ENCODE peak calls at places on chromosome 7, in four cellular contexts. One of them, this sample, is unnamed.

GRCh38 chr7:128692623-128693270 is 20.7 kb downstream of the GARIN1A start:
- DNase-seq in neural progenitor cell: no peak
- DNase-seq in PC-9: no peak
- DNase-seq in GM23338: no peak
- DNase-seq in this sample: no peak

GRCh38 chr7:123537026-123537642 is 2.7 kb upstream of the IQUB start:
- DNase-seq in neural progenitor cell: no peak
- DNase-seq in PC-9: no peak
- DNase-seq in GM23338: peak; percentile 37
- DNase-seq in this sample: no peak

GRCh38 chr7:84510501-84510900 is 315.9 kb upstream of the SEMA3A start:
- DNase-seq in neural progenitor cell: no peak
- DNase-seq in PC-9: no peak
- DNase-seq in GM23338: no peak
- DNase-seq in this sample: no peak

GRCh38 chr7:111919690-111920179 is 286.5 kb downstream of the DOCK4 start:
- DNase-seq in neural progenitor cell: no peak
- DNase-seq in PC-9: no peak
- DNase-seq in GM23338: no peak
- DNase-seq in this sample: no peak

GRCh38 chr7:7099584-7100014 is 82.7 kb upstream of the C1GALT1 start:
- DNase-seq in neural progenitor cell: peak; percentile 86
- DNase-seq in PC-9: peak; percentile 96
- DNase-seq in GM23338: peak; percentile 99
- DNase-seq in this sample: peak; percentile 88

GRCh38 chr7:33243319-33243881 is 114.0 kb downstream of the BBS9 start:
- DNase-seq in neural progenitor cell: peak; percentile 55
- DNase-seq in PC-9: no peak
- DNase-seq in GM23338: peak; percentile 74
- DNase-seq in this sample: no peak

GRCh38 chr7:136741941-136742340 is 126.5 kb upstream of the CHRM2 start:
- DNase-seq in neural progenitor cell: no peak
- DNase-seq in PC-9: peak; percentile 16
- DNase-seq in GM23338: no peak
- DNase-seq in this sample: no peak

GRCh38 chr7:46881507-46882127 is 700.3 kb downstream of the TNS3 start:
- DNase-seq in neural progenitor cell: peak; percentile 2
- DNase-seq in PC-9: peak; percentile 60
- DNase-seq in GM23338: peak; percentile 32
- DNase-seq in this sample: peak; percentile 42

GRCh38 chr7:111459757-111460280 is 102.5 kb downstream of the IMMP2L start:
- DNase-seq in neural progenitor cell: no peak
- DNase-seq in PC-9: no peak
- DNase-seq in GM23338: no peak
- DNase-seq in this sample: no peak

GRCh38 chr7:7183833-7184463 is 1.6 kb downstream of the C1GALT1 start:
- DNase-seq in neural progenitor cell: no peak
- DNase-seq in PC-9: no peak
- DNase-seq in GM23338: no peak
- DNase-seq in this sample: no peak

GRCh38 chr7:47080816-47081215 is 501.1 kb downstream of the TNS3 start:
- DNase-seq in neural progenitor cell: no peak
- DNase-seq in PC-9: no peak
- DNase-seq in GM23338: no peak
- DNase-seq in this sample: no peak

GRCh38 chr7:134943785-134944400 is 42.4 kb upstream of the AGBL3 start:
- DNase-seq in neural progenitor cell: peak; percentile 23
- DNase-seq in PC-9: no peak
- DNase-seq in GM23338: no peak
- DNase-seq in this sample: no peak

GRCh38 chr7:29888006-29888405 is 81.7 kb downstream of the WIPF3 start:
- DNase-seq in neural progenitor cell: no peak
- DNase-seq in PC-9: no peak
- DNase-seq in GM23338: peak; percentile 16
- DNase-seq in this sample: no peak

GRCh38 chr7:122528879-122529481 is 169.9 kb downstream of the RNF133 start:
- DNase-seq in neural progenitor cell: peak; percentile 73
- DNase-seq in PC-9: no peak
- DNase-seq in GM23338: peak; percentile 66
- DNase-seq in this sample: no peak

GRCh38 chr7:16847381-16847860 is 34.4 kb downstream of the AGR3 start:
- DNase-seq in neural progenitor cell: no peak
- DNase-seq in PC-9: peak; percentile 90
- DNase-seq in GM23338: no peak
- DNase-seq in this sample: no peak

GRCh38 chr7:93165447-93165846 is 17.3 kb upstream of the SAMD9L start:
- DNase-seq in neural progenitor cell: no peak
- DNase-seq in PC-9: no peak
- DNase-seq in GM23338: no peak
- DNase-seq in this sample: no peak

GRCh38 chr7:70569335-70569819 is 562.6 kb upstream of the GALNT17 start:
- DNase-seq in neural progenitor cell: no peak
- DNase-seq in PC-9: no peak
- DNase-seq in GM23338: no peak
- DNase-seq in this sample: no peak

GRCh38 chr7:112630565-112630964 is 149.8 kb downstream of the LSMEM1 start:
- DNase-seq in neural progenitor cell: no peak
- DNase-seq in PC-9: no peak
- DNase-seq in GM23338: no peak
- DNase-seq in this sample: no peak

GRCh38 chr7:17564678-17565209 is 266.3 kb downstream of the AHR start:
- DNase-seq in neural progenitor cell: no peak
- DNase-seq in PC-9: no peak
- DNase-seq in GM23338: no peak
- DNase-seq in this sample: no peak

GRCh38 chr7:35261476-35262285 is 7.8 kb upstream of the TBX20 start:
- DNase-seq in neural progenitor cell: peak; percentile 68
- DNase-seq in PC-9: no peak
- DNase-seq in GM23338: peak; percentile 82
- DNase-seq in this sample: no peak

GRCh38 chr7:94395141-94396041 is 696 bp downstream of the COL1A2 start:
- DNase-seq in neural progenitor cell: peak; percentile 79
- DNase-seq in PC-9: no peak
- DNase-seq in GM23338: peak; percentile 89
- DNase-seq in this sample: peak; percentile 61

GRCh38 chr7:41046221-41046761 is 656.6 kb downstream of the INHBA start:
- DNase-seq in neural progenitor cell: no peak
- DNase-seq in PC-9: no peak
- DNase-seq in GM23338: no peak
- DNase-seq in this sample: no peak

GRCh38 chr7:48154792-48155413 is 16.4 kb upstream of the ABCA13 start:
- DNase-seq in neural progenitor cell: peak; percentile 31
- DNase-seq in PC-9: peak; percentile 66
- DNase-seq in GM23338: peak; percentile 57
- DNase-seq in this sample: no peak

GRCh38 chr7:66429498-66430163 is 199.1 kb upstream of the KCTD7 start:
- DNase-seq in neural progenitor cell: no peak
- DNase-seq in PC-9: no peak
- DNase-seq in GM23338: no peak
- DNase-seq in this sample: no peak

GRCh38 chr7:69864283-69864682 is 266.0 kb downstream of the AUTS2 start:
- DNase-seq in neural progenitor cell: no peak
- DNase-seq in PC-9: no peak
- DNase-seq in GM23338: no peak
- DNase-seq in this sample: no peak

GRCh38 chr7:36286241-36286640 is 103.4 kb upstream of the ANLN start:
- DNase-seq in neural progenitor cell: no peak
- DNase-seq in PC-9: no peak
- DNase-seq in GM23338: no peak
- DNase-seq in this sample: no peak

GRCh38 chr7:40301486-40302065 is 166.8 kb downstream of the SUGCT start:
- DNase-seq in neural progenitor cell: no peak
- DNase-seq in PC-9: no peak
- DNase-seq in GM23338: no peak
- DNase-seq in this sample: no peak

GRCh38 chr7:152760384-152761115 is 998 bp downstream of the ACTR3B start:
- DNase-seq in neural progenitor cell: no peak
- DNase-seq in PC-9: no peak
- DNase-seq in GM23338: peak; percentile 20
- DNase-seq in this sample: no peak

GRCh38 chr7:150448789-150449147 is 1.7 kb upstream of the GIMAP8 start:
- DNase-seq in neural progenitor cell: peak; percentile 82
- DNase-seq in PC-9: peak; percentile 73
- DNase-seq in GM23338: peak; percentile 85
- DNase-seq in this sample: peak; percentile 5

GRCh38 chr7:41699532-41699931 is 3.4 kb downstream of the INHBA start:
- DNase-seq in neural progenitor cell: peak; percentile 65
- DNase-seq in PC-9: peak; percentile 30
- DNase-seq in GM23338: peak; percentile 66
- DNase-seq in this sample: no peak

GRCh38 chr7:84855758-84856157 is 331.1 kb downstream of the SEMA3D start:
- DNase-seq in neural progenitor cell: no peak
- DNase-seq in PC-9: no peak
- DNase-seq in GM23338: no peak
- DNase-seq in this sample: no peak

GRCh38 chr7:4798706-4799235 is 23.3 kb downstream of the AP5Z1 start:
- DNase-seq in neural progenitor cell: no peak
- DNase-seq in PC-9: no peak
- DNase-seq in GM23338: no peak
- DNase-seq in this sample: no peak

DNA sequence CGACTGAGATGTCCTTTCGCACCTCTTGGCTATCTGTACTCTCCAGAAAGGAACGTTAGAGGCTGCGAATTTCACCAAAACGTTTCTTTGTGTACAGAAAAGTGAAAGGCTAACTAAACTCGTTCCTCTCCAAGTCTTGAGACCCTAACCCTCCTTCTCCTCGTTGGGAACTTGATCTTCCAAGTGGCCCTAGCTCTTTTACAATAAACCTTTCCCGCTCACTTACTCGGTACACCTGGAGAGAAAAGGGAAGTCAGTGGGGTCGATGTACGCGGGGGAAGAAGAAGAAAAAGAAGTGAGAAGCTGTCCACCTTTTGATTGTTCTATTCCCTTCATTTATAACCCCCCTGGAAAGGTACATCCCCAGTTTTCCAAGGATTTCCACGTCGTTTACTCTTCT is 164.9 kb upstream of the PPP1R3A start:
- DNase-seq in neural progenitor cell: no peak
- DNase-seq in PC-9: no peak
- DNase-seq in GM23338: no peak
- DNase-seq in this sample: no peak
- TF ChIP-seq EZH2 in neural progenitor cell: no peak
- TF ChIP-seq EZH2 in PC-9: no peak
- TF ChIP-seq EZH2 in GM23338: peak; percentile 80
- TF ChIP-seq EZH2 in this sample: no peak

GRCh38 chr7:99563650-99564049 is 5.2 kb downstream of the ZNF655 start:
- DNase-seq in neural progenitor cell: no peak
- DNase-seq in PC-9: peak; percentile 56
- DNase-seq in GM23338: no peak
- DNase-seq in this sample: no peak
- H3K4me2 ChIP-seq in neural progenitor cell: no peak overlapping the region
- H3K4me2 ChIP-seq in PC-9: no peak overlapping the region
- H3K4me2 ChIP-seq in GM23338: no peak overlapping the region
- H3K4me2 ChIP-seq in this sample: peak overlapping the region; percentile 16

DNA sequence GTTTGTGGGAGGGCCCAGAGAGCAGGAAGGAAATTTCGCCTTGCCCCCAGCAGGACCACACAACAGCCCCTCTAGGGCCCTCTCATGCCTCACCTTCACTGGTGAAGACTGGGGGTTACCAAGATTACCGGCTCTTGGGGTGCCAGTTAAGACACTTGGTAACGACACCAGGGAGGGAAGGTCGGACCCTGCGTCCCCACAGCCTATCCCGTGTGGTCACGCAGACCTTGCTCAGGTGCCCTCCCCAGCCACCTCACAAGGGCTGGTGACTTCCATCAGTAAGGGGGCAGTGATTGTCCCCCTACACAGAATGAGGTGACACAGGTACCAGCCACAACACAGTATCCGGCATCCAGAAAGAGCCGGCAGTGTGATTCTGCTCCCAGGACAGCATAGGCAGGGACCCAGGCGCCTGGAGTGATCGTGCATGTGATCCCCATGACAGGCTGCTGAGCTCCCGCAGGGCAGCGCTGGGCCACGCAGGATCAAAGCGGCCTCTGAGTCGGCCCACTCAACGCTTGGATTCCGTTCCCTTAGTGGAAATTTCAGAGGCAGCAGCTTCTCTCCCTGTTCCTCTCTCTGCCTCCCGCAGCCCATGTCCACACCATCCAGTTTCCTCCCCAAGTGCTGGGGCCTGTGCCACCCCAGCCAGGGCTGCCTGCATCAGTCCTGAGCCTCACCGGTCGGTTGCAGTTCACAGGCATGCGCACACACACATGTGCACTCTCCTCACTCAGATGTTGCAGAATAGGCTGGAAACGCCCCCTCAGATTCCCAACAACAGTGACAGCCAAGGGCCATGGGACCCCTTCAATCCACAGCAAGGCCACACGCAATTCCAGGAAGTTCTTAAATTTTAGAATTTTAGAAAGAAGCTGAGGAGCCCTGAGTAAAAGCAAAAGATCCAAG is 35.8 kb downstream of the CAMK2B start:
- DNase-seq in neural progenitor cell: no peak
- DNase-seq in PC-9: no peak
- DNase-seq in GM23338: no peak
- DNase-seq in this sample: no peak
- TF ChIP-seq EZH2 in neural progenitor cell: no peak
- TF ChIP-seq EZH2 in PC-9: no peak
- TF ChIP-seq EZH2 in GM23338: no peak
- TF ChIP-seq EZH2 in this sample: no peak

GRCh38 chr7:119640861-119641260 is 632.1 kb upstream of the KCND2 start:
- DNase-seq in neural progenitor cell: no peak
- DNase-seq in PC-9: no peak
- DNase-seq in GM23338: no peak
- DNase-seq in this sample: no peak
- H3K4me2 ChIP-seq in neural progenitor cell: no peak overlapping the region
- H3K4me2 ChIP-seq in PC-9: no peak overlapping the region
- H3K4me2 ChIP-seq in GM23338: no peak overlapping the region
- H3K4me2 ChIP-seq in this sample: no peak overlapping the region